ENCODE peak calls at places on chromosomes 11 and 22, in four cellular contexts. One of them, this sample, is unnamed.

GRCh38 chr22:45917146-45917545 is 59.8 kb downstream of the WNT7B start:
- DNase-seq in fibroblast of the aortic adventitia: no peak
- DNase-seq in activated naive CD4-positive, alpha-beta T cell treated with anti-CD3 and anti-CD28 coated beads, Interleukin-2, amount 50 U/mL, for 72 hours: no peak
- DNase-seq in HAP-1: no peak
- DNase-seq in this sample: no peak

GRCh38 chr22:33083212-33083611 is 25.0 kb upstream of the SYN3 start:
- DNase-seq in fibroblast of the aortic adventitia: no peak
- DNase-seq in activated naive CD4-positive, alpha-beta T cell treated with anti-CD3 and anti-CD28 coated beads, Interleukin-2, amount 50 U/mL, for 72 hours: no peak
- DNase-seq in HAP-1: no peak
- DNase-seq in this sample: no peak

GRCh38 chr22:48204296-48204695 is 1441.8 kb downstream of the TBC1D22A start:
- DNase-seq in activated naive CD4-positive, alpha-beta T cell treated with anti-CD3 and anti-CD28 coated beads, Interleukin-2, amount 50 U/mL, for 72 hours: no peak
- DNase-seq in HAP-1: no peak
- DNase-seq in fibroblast of the aortic adventitia: no peak
- DNase-seq in this sample: no peak

GRCh38 chr22:46045459-46046298 is 68.7 kb upstream of the WNT7B start:
- DNase-seq in HAP-1: no peak
- DNase-seq in activated naive CD4-positive, alpha-beta T cell treated with anti-CD3 and anti-CD28 coated beads, Interleukin-2, amount 50 U/mL, for 72 hours: no peak
- DNase-seq in fibroblast of the aortic adventitia: no peak
- DNase-seq in this sample: no peak

GRCh38 chr11:115313224-115313838 is 190.9 kb downstream of the CADM1 start:
- DNase-seq in activated naive CD4-positive, alpha-beta T cell treated with anti-CD3 and anti-CD28 coated beads, Interleukin-2, amount 50 U/mL, for 72 hours: no peak
- DNase-seq in fibroblast of the aortic adventitia: no peak
- DNase-seq in HAP-1: no peak
- DNase-seq in this sample: no peak

GRCh38 chr11:31050061-31050790 is 319.3 kb downstream of the DCDC1 start:
- DNase-seq in fibroblast of the aortic adventitia: no peak
- DNase-seq in HAP-1: no peak
- DNase-seq in activated naive CD4-positive, alpha-beta T cell treated with anti-CD3 and anti-CD28 coated beads, Interleukin-2, amount 50 U/mL, for 72 hours: no peak
- DNase-seq in this sample: no peak

GRCh38 chr11:123195182-123196059 is at the start of gene CLMP:
- DNase-seq in fibroblast of the aortic adventitia: peak; percentile 70
- DNase-seq in activated naive CD4-positive, alpha-beta T cell treated with anti-CD3 and anti-CD28 coated beads, Interleukin-2, amount 50 U/mL, for 72 hours: peak; percentile 10
- DNase-seq in HAP-1: no peak
- DNase-seq in this sample: no peak

GRCh38 chr11:2520736-2521035 is 75.9 kb downstream of the KCNQ1 start:
- DNase-seq in fibroblast of the aortic adventitia: no peak
- DNase-seq in activated naive CD4-positive, alpha-beta T cell treated with anti-CD3 and anti-CD28 coated beads, Interleukin-2, amount 50 U/mL, for 72 hours: no peak
- DNase-seq in HAP-1: no peak
- DNase-seq in this sample: no peak

GRCh38 chr11:67520856-67521824 is 2.1 kb downstream of the CABP2 start:
- DNase-seq in fibroblast of the aortic adventitia: no peak
- DNase-seq in HAP-1: no peak
- DNase-seq in activated naive CD4-positive, alpha-beta T cell treated with anti-CD3 and anti-CD28 coated beads, Interleukin-2, amount 50 U/mL, for 72 hours: no peak
- DNase-seq in this sample: no peak

GRCh38 chr22:41000941-41001721 is 50.0 kb downstream of the RBX1 start:
- DNase-seq in fibroblast of the aortic adventitia: no peak
- DNase-seq in HAP-1: no peak
- DNase-seq in activated naive CD4-positive, alpha-beta T cell treated with anti-CD3 and anti-CD28 coated beads, Interleukin-2, amount 50 U/mL, for 72 hours: no peak
- DNase-seq in this sample: no peak

GRCh38 chr11:117837791-117838190 is 13.2 kb upstream of the FXYD2 start:
- DNase-seq in HAP-1: no peak
- DNase-seq in fibroblast of the aortic adventitia: no peak
- DNase-seq in activated naive CD4-positive, alpha-beta T cell treated with anti-CD3 and anti-CD28 coated beads, Interleukin-2, amount 50 U/mL, for 72 hours: no peak
- DNase-seq in this sample: no peak

GRCh38 chr11:121295246-121296007 is 2.9 kb downstream of the SC5D start:
- DNase-seq in fibroblast of the aortic adventitia: no peak
- DNase-seq in HAP-1: no peak
- DNase-seq in activated naive CD4-positive, alpha-beta T cell treated with anti-CD3 and anti-CD28 coated beads, Interleukin-2, amount 50 U/mL, for 72 hours: no peak
- DNase-seq in this sample: no peak

GRCh38 chr11:67351275-67352005 is 1.9 kb downstream of the POLD4 start:
- DNase-seq in fibroblast of the aortic adventitia: peak; percentile 88
- DNase-seq in HAP-1: peak; percentile 51
- DNase-seq in activated naive CD4-positive, alpha-beta T cell treated with anti-CD3 and anti-CD28 coated beads, Interleukin-2, amount 50 U/mL, for 72 hours: peak; percentile 59
- DNase-seq in this sample: no peak

GRCh38 chr11:44007746-44008501 is 39.9 kb upstream of the ACCSL start:
- DNase-seq in fibroblast of the aortic adventitia: no peak
- DNase-seq in HAP-1: no peak
- DNase-seq in activated naive CD4-positive, alpha-beta T cell treated with anti-CD3 and anti-CD28 coated beads, Interleukin-2, amount 50 U/mL, for 72 hours: no peak
- DNase-seq in this sample: no peak

GRCh38 chr22:41197808-41198585 is 7.1 kb upstream of the L3MBTL2 start:
- DNase-seq in fibroblast of the aortic adventitia: peak; percentile 32
- DNase-seq in HAP-1: peak; percentile 42
- DNase-seq in activated naive CD4-positive, alpha-beta T cell treated with anti-CD3 and anti-CD28 coated beads, Interleukin-2, amount 50 U/mL, for 72 hours: peak; percentile 57
- DNase-seq in this sample: no peak

GRCh38 chr11:126598344-126599092 is 243.0 kb downstream of the ST3GAL4 start:
- DNase-seq in activated naive CD4-positive, alpha-beta T cell treated with anti-CD3 and anti-CD28 coated beads, Interleukin-2, amount 50 U/mL, for 72 hours: no peak
- DNase-seq in HAP-1: no peak
- DNase-seq in fibroblast of the aortic adventitia: no peak
- DNase-seq in this sample: no peak

GRCh38 chr22:39900306-39901227 is at the start of gene GRAP2:
- DNase-seq in fibroblast of the aortic adventitia: no peak
- DNase-seq in activated naive CD4-positive, alpha-beta T cell treated with anti-CD3 and anti-CD28 coated beads, Interleukin-2, amount 50 U/mL, for 72 hours: peak; percentile 66
- DNase-seq in HAP-1: no peak
- DNase-seq in this sample: no peak

GRCh38 chr11:58787903-58788302 is 56.2 kb upstream of the GLYAT start:
- DNase-seq in activated naive CD4-positive, alpha-beta T cell treated with anti-CD3 and anti-CD28 coated beads, Interleukin-2, amount 50 U/mL, for 72 hours: no peak
- DNase-seq in fibroblast of the aortic adventitia: no peak
- DNase-seq in HAP-1: no peak
- DNase-seq in this sample: no peak

GRCh38 chr11:46659908-46660307 is 40.5 kb downstream of the ARHGAP1 start:
- DNase-seq in HAP-1: no peak
- DNase-seq in activated naive CD4-positive, alpha-beta T cell treated with anti-CD3 and anti-CD28 coated beads, Interleukin-2, amount 50 U/mL, for 72 hours: no peak
- DNase-seq in fibroblast of the aortic adventitia: peak; percentile 62
- DNase-seq in this sample: no peak

GRCh38 chr11:2305862-2306823 is 4.3 kb downstream of the TSPAN32 start:
- DNase-seq in fibroblast of the aortic adventitia: peak; percentile 94
- DNase-seq in HAP-1: no peak
- DNase-seq in activated naive CD4-positive, alpha-beta T cell treated with anti-CD3 and anti-CD28 coated beads, Interleukin-2, amount 50 U/mL, for 72 hours: no peak
- DNase-seq in this sample: peak; percentile 86

GRCh38 chr22:17638182-17638431 is 450 bp upstream of the BCL2L13 start:
- DNase-seq in activated naive CD4-positive, alpha-beta T cell treated with anti-CD3 and anti-CD28 coated beads, Interleukin-2, amount 50 U/mL, for 72 hours: no peak
- DNase-seq in fibroblast of the aortic adventitia: no peak
- DNase-seq in HAP-1: no peak
- DNase-seq in this sample: peak; percentile 51

GRCh38 chr11:8808226-8808585 is 102.8 kb upstream of the AKIP1 start:
- DNase-seq in HAP-1: no peak
- DNase-seq in fibroblast of the aortic adventitia: no peak
- DNase-seq in activated naive CD4-positive, alpha-beta T cell treated with anti-CD3 and anti-CD28 coated beads, Interleukin-2, amount 50 U/mL, for 72 hours: no peak
- DNase-seq in this sample: no peak

GRCh38 chr11:14583252-14584105 is 60.1 kb upstream of the PDE3B start:
- DNase-seq in fibroblast of the aortic adventitia: no peak
- DNase-seq in activated naive CD4-positive, alpha-beta T cell treated with anti-CD3 and anti-CD28 coated beads, Interleukin-2, amount 50 U/mL, for 72 hours: no peak
- DNase-seq in HAP-1: no peak
- DNase-seq in this sample: peak; percentile 47

GRCh38 chr22:23657712-23658111 is 25.6 kb upstream of the DRICH1 start:
- DNase-seq in HAP-1: no peak
- DNase-seq in activated naive CD4-positive, alpha-beta T cell treated with anti-CD3 and anti-CD28 coated beads, Interleukin-2, amount 50 U/mL, for 72 hours: no peak
- DNase-seq in fibroblast of the aortic adventitia: no peak
- DNase-seq in this sample: no peak

GRCh38 chr22:44532466-44533025 is 34.5 kb upstream of the RTL6 start:
- DNase-seq in activated naive CD4-positive, alpha-beta T cell treated with anti-CD3 and anti-CD28 coated beads, Interleukin-2, amount 50 U/mL, for 72 hours: no peak
- DNase-seq in fibroblast of the aortic adventitia: no peak
- DNase-seq in HAP-1: no peak
- DNase-seq in this sample: no peak

GRCh38 chr11:73976451-73977151 is 6.0 kb downstream of the UCP2 start:
- DNase-seq in activated naive CD4-positive, alpha-beta T cell treated with anti-CD3 and anti-CD28 coated beads, Interleukin-2, amount 50 U/mL, for 72 hours: no peak
- DNase-seq in fibroblast of the aortic adventitia: no peak
- DNase-seq in HAP-1: no peak
- DNase-seq in this sample: no peak

GRCh38 chr22:49833340-49834007 is 5.8 kb upstream of the BRD1 start:
- DNase-seq in HAP-1: no peak
- DNase-seq in fibroblast of the aortic adventitia: no peak
- DNase-seq in activated naive CD4-positive, alpha-beta T cell treated with anti-CD3 and anti-CD28 coated beads, Interleukin-2, amount 50 U/mL, for 72 hours: no peak
- DNase-seq in this sample: no peak

GRCh38 chr11:122209619-122210377 is 93.8 kb upstream of the BLID start:
- DNase-seq in fibroblast of the aortic adventitia: peak; percentile 98
- DNase-seq in activated naive CD4-positive, alpha-beta T cell treated with anti-CD3 and anti-CD28 coated beads, Interleukin-2, amount 50 U/mL, for 72 hours: no peak
- DNase-seq in HAP-1: no peak
- DNase-seq in this sample: no peak

GRCh38 chr22:49749227-49749626 is 78.4 kb downstream of the BRD1 start:
- DNase-seq in HAP-1: no peak
- DNase-seq in activated naive CD4-positive, alpha-beta T cell treated with anti-CD3 and anti-CD28 coated beads, Interleukin-2, amount 50 U/mL, for 72 hours: no peak
- DNase-seq in fibroblast of the aortic adventitia: no peak
- DNase-seq in this sample: no peak

GRCh38 chr11:9148035-9148434 is 56.6 kb upstream of the SCUBE2 start:
- DNase-seq in fibroblast of the aortic adventitia: no peak
- DNase-seq in activated naive CD4-positive, alpha-beta T cell treated with anti-CD3 and anti-CD28 coated beads, Interleukin-2, amount 50 U/mL, for 72 hours: no peak
- DNase-seq in HAP-1: no peak
- DNase-seq in this sample: no peak

GRCh38 chr22:19905619-19906276 is 35.8 kb upstream of the COMT start:
- DNase-seq in HAP-1: no peak
- DNase-seq in activated naive CD4-positive, alpha-beta T cell treated with anti-CD3 and anti-CD28 coated beads, Interleukin-2, amount 50 U/mL, for 72 hours: no peak
- DNase-seq in fibroblast of the aortic adventitia: no peak
- DNase-seq in this sample: no peak

GRCh38 chr22:19722175-19722914 is 994 bp upstream of the GP1BB start:
- DNase-seq in activated naive CD4-positive, alpha-beta T cell treated with anti-CD3 and anti-CD28 coated beads, Interleukin-2, amount 50 U/mL, for 72 hours: no peak
- DNase-seq in HAP-1: no peak
- DNase-seq in fibroblast of the aortic adventitia: no peak
- DNase-seq in this sample: no peak

GRCh38 chr11:132248585-132248984 is 878.2 kb downstream of the NTM start:
- DNase-seq in activated naive CD4-positive, alpha-beta T cell treated with anti-CD3 and anti-CD28 coated beads, Interleukin-2, amount 50 U/mL, for 72 hours: no peak
- DNase-seq in fibroblast of the aortic adventitia: no peak
- DNase-seq in HAP-1: no peak
- DNase-seq in this sample: no peak

GRCh38 chr22:23180301-23180892 is at the start of gene BCR:
- DNase-seq in fibroblast of the aortic adventitia: peak; percentile 57
- DNase-seq in activated naive CD4-positive, alpha-beta T cell treated with anti-CD3 and anti-CD28 coated beads, Interleukin-2, amount 50 U/mL, for 72 hours: peak; percentile 60
- DNase-seq in HAP-1: no peak
- DNase-seq in this sample: no peak

GRCh38 chr22:28799125-28799833 is 1.1 kb downstream of the XBP1 start:
- DNase-seq in fibroblast of the aortic adventitia: peak; percentile 97
- DNase-seq in HAP-1: peak; percentile 51
- DNase-seq in activated naive CD4-positive, alpha-beta T cell treated with anti-CD3 and anti-CD28 coated beads, Interleukin-2, amount 50 U/mL, for 72 hours: peak; percentile 35
- DNase-seq in this sample: no peak

GRCh38 chr11:47899801-47900200 is 51.7 kb upstream of the NUP160 start:
- DNase-seq in HAP-1: no peak
- DNase-seq in fibroblast of the aortic adventitia: no peak
- DNase-seq in activated naive CD4-positive, alpha-beta T cell treated with anti-CD3 and anti-CD28 coated beads, Interleukin-2, amount 50 U/mL, for 72 hours: no peak
- DNase-seq in this sample: no peak

GRCh38 chr22:31544481-31545480 is 48.4 kb downstream of the SFI1 start:
- DNase-seq in fibroblast of the aortic adventitia: no peak
- DNase-seq in activated naive CD4-positive, alpha-beta T cell treated with anti-CD3 and anti-CD28 coated beads, Interleukin-2, amount 50 U/mL, for 72 hours: no peak
- DNase-seq in HAP-1: no peak
- DNase-seq in this sample: no peak